ENCODE peak calls at places on chromosome 4, in nine cellular contexts. L is esophagus squamous epithelium, G is fibroblast of lung, A is neural progenitor cell, D is psoas muscle, Q is MM.1S, J is thyroid gland, E is keratinocyte, S is left ventricle myocardium inferior. H is an unnamed sample. For H3K4me1, the result is how much of the 10 kb centered on the place peaks cover.

GRCh38 chr4:87141428-87141827 is 79.0 kb downstream of the KLHL8 start:
- DNase-seq in J (no peak), D (no peak), G (no peak), L (no peak), E (no peak), A (no peak), Q (no peak), S (no peak), H (no peak)

GRCh38 chr4:26993967-26994366 is 133.3 kb downstream of the STIM2 start:
- DNase-seq in G (no peak), J (no peak), A (no peak), D (no peak), E (no peak), L (no peak), Q (no peak), S (no peak), H (no peak)

GRCh38 chr4:140186651-140187315 is 32.8 kb upstream of the MAML3 start:
- DNase-seq in L (no peak), G (peak), J (peak), E (peak), D (no peak), S (no peak), A (no peak), Q (no peak), H (no peak)

GRCh38 chr4:128819082-128819742 is 9.7 kb downstream of the JADE1 start:
- DNase-seq in G (no peak), E (no peak), L (no peak), A (no peak), D (no peak), S (no peak), J (peak), Q (peak), H (no peak)

GRCh38 chr4:120105472-120105871 is 38.8 kb upstream of the MAD2L1 start:
- DNase-seq in A (no peak), G (no peak), Q (no peak), L (no peak), E (no peak), J (no peak), D (no peak), S (no peak), H (no peak)

GRCh38 chr4:142265536-142265935 is 580.6 kb downstream of the INPP4B start:
- DNase-seq in E (no peak), J (no peak), Q (no peak), D (no peak), A (no peak), S (no peak), G (peak), L (no peak), H (no peak)

GRCh38 chr4:147772459-147772969 is 40.6 kb downstream of the ARHGAP10 start:
- DNase-seq in S (no peak), Q (no peak), D (no peak), L (no peak), E (no peak), G (peak), A (no peak), J (no peak), H (no peak)

GRCh38 chr4:56049428-56050212 is 100.9 kb downstream of the CEP135 start:
- DNase-seq in J (no peak), L (no peak), S (no peak), E (no peak), Q (peak), A (peak), D (no peak), G (peak), H (peak)

GRCh38 chr4:148935179-148935578 is 493.0 kb upstream of the NR3C2 start:
- DNase-seq in D (no peak), A (no peak), E (no peak), Q (no peak), G (no peak), J (no peak), L (no peak), S (no peak), H (no peak)

GRCh38 chr4:129043523-129043922 is 49.8 kb downstream of the SCLT1 start:
- DNase-seq in G (peak), J (no peak), D (no peak), A (no peak), L (no peak), Q (no peak), S (no peak), E (no peak), H (no peak)

DNA sequence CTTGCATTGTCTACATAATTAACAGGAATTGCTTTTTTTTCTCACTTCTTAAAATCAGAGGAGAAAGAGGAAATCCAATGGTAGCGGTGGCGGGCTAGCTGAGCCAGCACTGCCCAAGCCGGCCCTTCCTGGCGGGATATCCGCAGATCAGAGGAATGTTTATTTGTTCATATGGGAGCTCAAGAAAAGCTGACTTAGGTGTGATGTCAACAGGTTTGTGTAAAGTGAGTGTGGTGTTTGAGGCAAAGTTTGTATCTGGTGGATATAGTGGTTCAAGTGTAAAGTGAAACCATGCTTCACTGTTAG is 466 bp upstream of the SLC39A8 start:
- DNase-seq in L (no peak), Q (peak), G (no peak), J (no peak), S (no peak), A (no peak), E (no peak), D (no peak), H (no peak)
- TF ChIP-seq CTCF in L (no peak), Q (no peak), G (no peak), J (no peak), S (no peak), A (no peak), E (no peak), D (no peak), H (no peak)

GRCh38 chr4:2066011-2066551 is 7.0 kb downstream of the NAT8L start:
- DNase-seq in A (no peak), G (no peak), L (no peak), J (no peak), Q (no peak), S (no peak), D (no peak), E (no peak), H (no peak)

GRCh38 chr4:2063557-2064275 is 4.6 kb downstream of the NAT8L start:
- DNase-seq in A (no peak), S (peak), G (no peak), Q (no peak), D (peak), J (no peak), L (no peak), E (no peak), H (no peak)

GRCh38 chr4:2062808-2063524 is 3.8 kb downstream of the NAT8L start:
- DNase-seq in L (no peak), E (no peak), S (peak), D (no peak), A (no peak), J (no peak), G (no peak), Q (no peak), H (no peak)

GRCh38 chr4:2065106-2065930 is 6.2 kb downstream of the NAT8L start:
- DNase-seq in L (no peak), D (no peak), S (no peak), A (no peak), G (no peak), E (no peak), J (no peak), Q (no peak), H (no peak)

DNA sequence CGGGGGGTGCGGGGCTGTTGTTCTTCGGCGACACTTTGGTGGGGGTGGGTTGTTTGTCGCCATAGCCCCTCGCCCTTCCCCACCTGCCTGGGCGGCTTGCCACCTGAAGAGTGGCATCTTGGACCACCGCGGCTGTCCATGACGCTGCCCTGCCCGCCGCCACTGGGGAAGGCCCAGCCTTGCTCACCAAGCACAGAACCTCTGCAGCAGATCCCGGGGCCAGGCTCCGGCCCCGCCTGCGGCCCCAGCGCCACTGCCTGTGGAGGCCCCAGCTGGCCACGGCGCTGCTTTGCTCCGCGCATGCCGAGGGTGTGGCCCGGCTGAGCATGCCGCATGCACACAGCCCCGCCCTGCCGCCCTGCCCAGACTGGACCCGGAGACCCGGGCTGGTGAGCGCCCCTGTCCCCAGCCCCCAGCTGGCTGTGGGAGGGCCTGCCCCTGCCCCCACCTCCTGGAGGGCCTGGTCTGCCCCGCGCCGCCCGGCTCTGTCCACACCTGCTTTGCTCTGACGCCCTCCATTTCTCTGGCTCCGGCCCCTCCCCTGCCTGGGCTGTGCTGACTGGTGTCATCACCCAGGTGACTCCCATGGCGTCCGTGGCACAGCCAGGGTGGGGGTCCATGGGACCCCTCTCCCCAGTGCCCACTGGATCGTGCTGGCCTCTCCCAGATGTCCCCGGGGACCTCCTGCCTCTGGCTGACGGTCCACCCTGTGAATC is 5.3 kb downstream of the NAT8L start:
- DNase-seq in S (peak), D (no peak), G (no peak), J (no peak), Q (no peak), L (no peak), E (no peak), A (no peak), H (no peak)
- H3K4me3 ChIP-seq in S (no peak), D (no peak), G (no peak), J (no peak), Q (no peak), L (peak), E (peak), A (no peak), H (no peak)

GRCh38 chr4:8184061-8184460 is 15.0 kb upstream of the SH3TC1 start:
- DNase-seq in D (no peak), Q (no peak), A (no peak), G (no peak), S (no peak), L (no peak), J (no peak), E (no peak), H (no peak)

GRCh38 chr4:8185930-8186329 is 13.2 kb upstream of the SH3TC1 start:
- DNase-seq in G (no peak), Q (no peak), E (no peak), S (no peak), A (no peak), L (no peak), D (no peak), J (no peak), H (no peak)

GRCh38 chr4:8186883-8187282 is 12.2 kb upstream of the SH3TC1 start:
- DNase-seq in A (no peak), G (no peak), D (no peak), J (no peak), L (no peak), Q (no peak), E (no peak), S (no peak), H (no peak)

GRCh38 chr4:8182858-8183725 is 16.0 kb upstream of the SH3TC1 start:
- DNase-seq in D (peak), G (peak), J (peak), A (no peak), E (peak), S (peak), Q (no peak), L (no peak), H (no peak)

GRCh38 chr4:8185280-8185679 is 13.8 kb upstream of the SH3TC1 start:
- DNase-seq in G (peak), A (no peak), Q (no peak), S (no peak), D (no peak), E (no peak), L (no peak), J (no peak), H (no peak)
- H3K4me1 ChIP-seq in G (under half), A (under half), Q (under half), S (half or more), D (under half), E (half or more), L (half or more), J (under half), H (under half)

GRCh38 chr4:82833696-82834313 is 35.2 kb upstream of the SCD5 start:
- DNase-seq in L (no peak), J (no peak), A (no peak), E (no peak), Q (no peak), G (peak), D (no peak), S (no peak), H (no peak)
- TF ChIP-seq CTCF in L (no peak), J (no peak), A (no peak), E (no peak), Q (no peak), G (peak), D (peak), S (no peak), H (no peak)

GRCh38 chr4:88275949-88276515 is 8.3 kb downstream of the PPM1K start:
- DNase-seq in E (no peak), L (no peak), J (no peak), A (no peak), S (no peak), G (no peak), D (no peak), Q (no peak), H (no peak)
- H3K4me3 ChIP-seq in E (no peak), L (no peak), J (no peak), A (no peak), S (no peak), G (no peak), D (no peak), Q (no peak), H (no peak)

GRCh38 chr4:79297479-79297878 is 28.4 kb downstream of the NAA11 start:
- DNase-seq in Q (no peak), G (no peak), D (no peak), S (no peak), A (no peak), J (no peak), E (no peak), L (no peak), H (no peak)

GRCh38 chr4:79295076-79295475 is 30.8 kb downstream of the NAA11 start:
- DNase-seq in L (no peak), J (no peak), S (no peak), D (no peak), G (no peak), Q (no peak), A (no peak), E (no peak), H (no peak)

GRCh38 chr4:79297029-79297428 is 28.8 kb downstream of the NAA11 start:
- DNase-seq in L (no peak), Q (no peak), J (no peak), E (no peak), S (no peak), D (peak), G (no peak), A (no peak), H (peak)

GRCh38 chr4:79292008-79292407 is 33.9 kb downstream of the NAA11 start:
- DNase-seq in L (no peak), S (no peak), D (no peak), G (no peak), A (no peak), J (no peak), Q (no peak), E (no peak), H (no peak)

GRCh38 chr4:79294064-79294463 is 31.8 kb downstream of the NAA11 start:
- DNase-seq in L (no peak), D (no peak), E (no peak), Q (no peak), A (no peak), G (peak), J (no peak), S (no peak), H (no peak)
- H3K4me1 ChIP-seq in L (under half), D (under half), E (under half), Q (under half), A (under half), G (under half), J (under half), S (under half), H (under half)

GRCh38 chr4:186188107-186188506 is 3.3 kb upstream of the CYP4V2 start:
- DNase-seq in A (no peak), D (no peak), S (no peak), J (no peak), E (no peak), L (no peak), G (no peak), Q (no peak), H (no peak)

GRCh38 chr4:186189656-186190055 is 1.7 kb upstream of the CYP4V2 start:
- DNase-seq in S (no peak), J (no peak), D (no peak), G (no peak), A (no peak), E (no peak), L (no peak), Q (no peak), H (no peak)

GRCh38 chr4:186192068-186192751 is 843 bp downstream of the CYP4V2 start:
- DNase-seq in E (no peak), S (peak), A (peak), G (peak), Q (peak), D (peak), L (no peak), J (peak), H (no peak)

GRCh38 chr4:186191266-186192067 is at the start of gene CYP4V2:
- DNase-seq in E (no peak), Q (peak), L (peak), G (peak), J (peak), S (peak), D (peak), A (peak), H (peak)

DNA sequence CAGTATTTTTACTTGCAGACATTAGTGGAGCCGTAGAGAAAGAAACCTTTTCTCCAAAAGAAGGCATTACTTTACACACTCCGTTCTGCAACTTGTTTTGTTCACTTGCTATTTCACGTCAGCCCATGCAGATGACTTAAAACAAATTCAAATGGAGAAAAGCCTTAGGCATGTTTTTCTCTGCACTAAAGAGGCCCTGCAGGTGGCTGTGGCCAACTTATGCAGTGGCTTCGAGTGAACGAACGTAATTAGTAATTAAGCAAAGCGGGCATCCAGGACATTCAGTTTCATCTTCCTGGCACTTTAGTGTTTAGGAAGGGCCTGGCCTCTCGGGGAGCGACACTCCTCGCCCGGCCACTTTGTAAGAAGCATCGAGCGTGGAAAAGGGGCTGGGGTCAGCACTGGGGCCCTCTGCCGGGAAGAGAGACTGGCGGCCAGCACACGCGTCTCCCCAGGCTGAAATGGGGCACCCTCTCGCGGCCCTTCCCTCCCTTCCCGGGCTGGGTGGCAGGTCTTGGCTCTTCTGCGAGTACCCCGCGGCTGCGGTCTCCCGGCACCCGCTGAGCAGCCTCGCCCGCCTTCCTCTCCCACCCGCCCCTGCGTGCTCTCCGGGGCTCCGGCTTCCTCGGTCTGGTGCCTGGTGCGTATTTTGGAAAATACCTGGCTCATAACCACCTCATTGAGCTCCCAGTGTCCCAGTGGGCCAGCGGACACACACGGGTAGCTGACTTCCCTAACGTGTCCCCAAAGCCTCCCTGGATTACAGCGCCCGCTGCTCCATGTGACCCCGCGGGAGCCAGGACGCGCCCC is 706 bp upstream of the CYP4V2 start:
- DNase-seq in S (no peak), Q (peak), G (peak), L (no peak), A (peak), D (no peak), E (no peak), J (peak), H (peak)
- TF ChIP-seq CTCF in S (no peak), Q (no peak), G (no peak), L (no peak), A (peak), D (no peak), E (no peak), J (no peak), H (peak)

GRCh38 chr4:53592686-53593641 is 1.7 kb upstream of the LNX1 start:
- DNase-seq in E (peak), D (peak), S (peak), A (peak), G (no peak), Q (no peak), L (no peak), J (peak), H (no peak)
- H3K4me3 ChIP-seq in E (peak), D (peak), S (peak), A (peak), G (no peak), Q (no peak), L (peak), J (no peak), H (no peak)

DNA sequence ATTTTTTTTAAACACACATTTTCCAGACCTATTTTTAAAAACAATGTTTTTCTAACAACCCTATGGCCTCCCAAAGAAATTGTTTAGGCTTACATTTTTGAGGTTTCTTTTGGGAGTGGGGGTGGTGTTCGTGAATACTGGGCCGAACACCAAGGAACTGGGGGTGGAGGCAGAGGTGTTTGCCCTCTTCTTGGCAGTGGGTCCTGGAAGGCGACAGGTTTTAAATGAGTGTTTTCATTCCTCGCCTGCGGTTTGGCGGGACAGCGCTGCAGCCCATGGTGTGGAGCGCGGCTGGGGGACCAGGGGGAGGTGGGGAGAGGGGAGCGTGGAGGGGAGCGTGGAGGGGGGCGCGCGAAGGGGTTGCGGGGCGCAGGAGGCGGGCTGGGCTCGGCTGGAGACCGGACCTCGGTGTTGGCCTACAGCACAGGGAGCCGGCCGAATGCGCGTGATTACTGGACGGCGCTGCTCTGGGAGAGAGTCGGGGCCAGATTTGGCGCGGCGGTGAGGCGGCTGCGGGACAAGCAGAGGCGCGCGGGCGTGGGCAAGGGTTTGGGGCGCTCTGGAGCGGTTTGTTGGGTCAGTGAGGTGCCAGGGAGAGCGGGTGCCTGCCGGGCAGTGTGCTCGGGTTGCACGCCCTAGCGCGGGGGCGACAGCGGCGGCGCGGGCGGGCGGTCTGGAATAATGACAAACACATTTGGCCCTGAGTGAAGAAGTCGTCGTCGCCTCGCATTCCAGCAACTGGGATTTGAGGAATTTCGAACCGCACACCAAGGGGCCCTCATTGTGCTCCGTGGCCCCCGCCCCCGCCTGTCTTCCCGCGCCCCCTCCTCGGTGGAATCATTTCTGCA is 762 bp downstream of the PDGFRA start:
- DNase-seq in G (peak), Q (no peak), D (peak), S (no peak), J (no peak), L (no peak), E (no peak), A (peak), H (no peak)
- H3K4me1 ChIP-seq in G (under half), Q (under half), D (under half), S (half or more), J (under half), L (half or more), E (under half), A (under half), H (under half)

DNA sequence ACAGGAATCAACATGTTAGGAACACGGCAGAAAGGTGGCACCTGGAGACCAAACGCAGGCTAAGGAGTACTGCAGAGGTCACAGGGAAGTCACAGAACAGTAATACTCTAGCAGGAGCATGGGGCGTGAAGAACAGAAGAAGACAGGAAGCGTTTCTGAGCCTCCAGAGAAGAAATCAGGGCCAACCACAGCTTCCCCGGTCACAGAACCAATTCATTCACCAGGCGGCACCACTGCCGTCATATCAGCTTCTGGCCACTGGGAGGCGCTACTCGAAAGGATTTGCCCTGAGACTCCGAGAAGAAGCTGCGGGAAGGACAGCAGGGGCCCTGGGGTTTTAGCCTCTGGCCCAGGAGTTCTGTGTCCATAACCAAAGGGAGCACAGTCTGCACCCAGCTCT is 78.0 kb upstream of the DRD5 start:
- DNase-seq in J (peak), S (peak), L (no peak), E (no peak), G (peak), D (peak), Q (peak), A (peak), H (peak)
- TF ChIP-seq CTCF in J (peak), S (peak), L (peak), E (peak), G (peak), D (peak), Q (peak), A (peak), H (peak)

H was measured in BE2C.